ENCODE peak calls at places on chromosome 19, in eight cellular contexts. H is lower leg skin, D is omental fat pad, C is ovary, N is astrocyte of the spinal cord, U is tibial nerve, B is endodermal cell, X is osteoblast. I is an unnamed sample.

GRCh38 chr19:45408121-45408520 is 1.7 kb downstream of the POLR1G start:
- DNase-seq in N (no peak), B (no peak), U (no peak), D (no peak), H (no peak), C (no peak), X (no peak), I (no peak)

GRCh38 chr19:42249149-42249750 is 5.7 kb downstream of the ERF start:
- DNase-seq in U (no peak), C (no peak), X (peak), N (no peak), H (no peak), B (no peak), D (no peak), I (no peak)

GRCh38 chr19:50815443-50815842 is 8.1 kb downstream of the KLK1 start:
- DNase-seq in C (no peak), U (no peak), B (no peak), X (peak), D (no peak), H (no peak), N (no peak), I (no peak)

GRCh38 chr19:4256563-4256962 is 9.7 kb downstream of the YJU2 start:
- DNase-seq in N (no peak), D (no peak), U (no peak), H (no peak), B (peak), C (no peak), X (no peak), I (no peak)

GRCh38 chr19:1017115-1017905 is 3.6 kb downstream of the TMEM259 start:
- DNase-seq in U (no peak), X (no peak), D (no peak), C (no peak), N (no peak), B (no peak), H (no peak), I (no peak)

GRCh38 chr19:517721-518136 is 10.4 kb downstream of the TPGS1 start:
- DNase-seq in H (no peak), N (no peak), X (no peak), B (no peak), D (no peak), C (peak), U (no peak), I (no peak)

GRCh38 chr19:1027020-1027952 is 878 bp downstream of the CNN2 start:
- DNase-seq in H (no peak), N (no peak), C (no peak), U (no peak), D (no peak), X (peak), B (peak), I (no peak)

GRCh38 chr19:4268816-4269430 is 10.1 kb upstream of the SHD start:
- DNase-seq in N (no peak), H (no peak), B (no peak), U (no peak), X (peak), D (no peak), C (no peak), I (no peak)

GRCh38 chr19:28530406-28531035 is 682.4 kb downstream of the UQCRFS1 start:
- DNase-seq in H (no peak), C (no peak), X (no peak), D (no peak), U (no peak), N (no peak), B (no peak), I (no peak)

GRCh38 chr19:50514346-50515167 is 844 bp upstream of the ASPDH start:
- DNase-seq in X (peak), C (no peak), H (no peak), N (no peak), U (no peak), D (no peak), B (peak), I (no peak)

GRCh38 chr19:17455711-17456123 is 5.0 kb downstream of the NXNL1 start:
- DNase-seq in U (no peak), C (no peak), N (no peak), X (peak), H (no peak), D (no peak), B (peak), I (no peak)

GRCh38 chr19:11200015-11200574 is 2.8 kb upstream of the KANK2 start:
- DNase-seq in U (no peak), C (no peak), N (no peak), X (peak), B (peak), D (no peak), H (no peak), I (no peak)

GRCh38 chr19:510606-511100 is 3.4 kb downstream of the TPGS1 start:
- DNase-seq in U (no peak), H (no peak), C (peak), X (peak), N (peak), D (peak), B (peak), I (no peak)

GRCh38 chr19:21440321-21440720 is 43.4 kb downstream of the ZNF493 start:
- DNase-seq in B (no peak), D (no peak), N (no peak), U (no peak), H (no peak), C (peak), X (no peak), I (no peak)

GRCh38 chr19:28396259-28396940 is 816.6 kb downstream of the UQCRFS1 start:
- DNase-seq in U (no peak), C (no peak), X (no peak), N (no peak), H (no peak), D (no peak), B (no peak), I (no peak)

GRCh38 chr19:991174-991931 is 7.2 kb downstream of the WDR18 start:
- DNase-seq in C (peak), B (peak), D (no peak), N (peak), U (no peak), X (peak), H (no peak), I (no peak)

GRCh38 chr19:5456836-5457200 is 1.6 kb downstream of the ZNRF4 start:
- DNase-seq in X (peak), U (no peak), H (no peak), B (no peak), D (no peak), N (no peak), C (no peak), I (no peak)

GRCh38 chr19:30214651-30215051 is 157.5 kb upstream of the ZNF536 start:
- DNase-seq in B (peak), D (no peak), X (no peak), C (no peak), N (no peak), H (no peak), U (no peak), I (no peak)

GRCh38 chr19:29060833-29061364 is 152.1 kb downstream of the UQCRFS1 start:
- DNase-seq in H (no peak), C (no peak), B (peak), N (no peak), U (no peak), X (no peak), D (no peak), I (no peak)

GRCh38 chr19:42426643-42427042 is 545 bp downstream of the LIPE start:
- DNase-seq in U (no peak), H (no peak), D (no peak), B (no peak), X (no peak), C (no peak), N (no peak), I (no peak)

GRCh38 chr19:42217522-42218442 is at the start of gene DEDD2:
- DNase-seq in C (peak), D (peak), B (peak), X (peak), H (peak), N (peak), U (peak), I (peak)

GRCh38 chr19:31905980-31906948 is 439.1 kb upstream of the ZNF507 start:
- DNase-seq in B (no peak), D (no peak), C (peak), X (no peak), U (peak), H (peak), N (no peak), I (no peak)

GRCh38 chr19:33438016-33438671 is 64.6 kb downstream of the CEBPG start:
- DNase-seq in U (no peak), H (no peak), N (peak), X (peak), C (no peak), B (no peak), D (no peak), I (no peak)

GRCh38 chr19:34253711-34254551 is 423 bp upstream of the GARRE1 start:
- DNase-seq in X (no peak), N (peak), U (peak), D (peak), C (peak), H (peak), B (peak), I (no peak)

GRCh38 chr19:5933391-5933998 is 19.4 kb downstream of the CAPS start:
- DNase-seq in U (no peak), C (no peak), N (no peak), D (no peak), B (no peak), H (no peak), X (no peak), I (no peak)

GRCh38 chr19:1618157-1619093 is 13.2 kb upstream of the UQCR11 start:
- DNase-seq in H (no peak), U (no peak), B (peak), D (no peak), N (peak), X (peak), C (no peak), I (no peak)

GRCh38 chr19:33125929-33126388 is 6.0 kb upstream of the WDR88 start:
- DNase-seq in D (no peak), U (peak), B (peak), X (peak), N (peak), H (peak), C (peak), I (no peak)

GRCh38 chr19:5478925-5479588 is 23.8 kb downstream of the ZNRF4 start:
- DNase-seq in H (no peak), X (peak), D (no peak), N (no peak), C (no peak), U (no peak), B (no peak), I (no peak)

GRCh38 chr19:53365899-53366493 is 491 bp downstream of the ZNF525 start:
- DNase-seq in U (no peak), H (no peak), X (peak), N (no peak), D (no peak), B (no peak), C (no peak), I (no peak)

GRCh38 chr19:55676384-55676783 is 1.4 kb downstream of the EPN1 start:
- DNase-seq in D (no peak), X (no peak), H (no peak), C (no peak), N (no peak), B (no peak), U (no peak), I (no peak)
- TF ChIP-seq CTCF in D (no peak), X (peak), H (no peak), C (no peak), N (no peak), B (no peak), U (no peak), I (no peak)

GRCh38 chr19:39415111-39416046 is 2.9 kb downstream of the PLEKHG2 start:
- DNase-seq in N (no peak), U (no peak), H (no peak), B (peak), X (peak), D (no peak), C (peak), I (no peak)
- TF ChIP-seq CTCF in N (no peak), U (no peak), H (no peak), B (peak), X (no peak), D (no peak), C (no peak), I (no peak)

DNA sequence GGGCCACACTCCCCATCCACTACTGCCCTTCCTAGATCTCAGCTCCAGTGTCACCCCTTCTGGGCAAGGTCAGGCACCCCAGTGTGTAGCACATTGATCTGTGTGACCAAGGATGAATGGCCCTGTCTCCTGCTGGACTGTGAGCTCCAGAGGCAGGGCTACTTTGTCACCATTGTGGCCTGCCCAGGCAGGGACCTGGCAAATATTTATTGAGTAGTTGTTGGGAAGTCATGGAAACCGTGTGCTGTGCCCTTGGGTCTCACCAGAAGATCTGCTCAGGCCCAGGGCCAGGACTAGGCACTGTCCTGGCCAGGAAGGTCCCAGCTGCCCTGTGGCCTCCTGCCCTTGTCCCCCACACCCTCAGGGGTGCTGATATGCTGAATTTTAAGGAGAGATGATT is 10.5 kb downstream of the NACC1 start:
- DNase-seq in N (no peak), U (no peak), D (no peak), X (peak), B (no peak), H (no peak), C (no peak), I (no peak)
- TF ChIP-seq CTCF in N (no peak), U (no peak), D (no peak), X (no peak), B (no peak), H (no peak), C (no peak), I (no peak)

GRCh38 chr19:55454787-55455243 is 6.6 kb downstream of the ISOC2 start:
- DNase-seq in N (no peak), C (no peak), D (no peak), B (peak), H (no peak), U (no peak), X (peak), I (no peak)

GRCh38 chr19:55451163-55451521 is 8.0 kb upstream of the SHISA7 start:
- DNase-seq in D (no peak), H (no peak), B (peak), U (no peak), N (no peak), X (no peak), C (no peak), I (no peak)

GRCh38 chr19:55453861-55454260 is 7.6 kb downstream of the ISOC2 start:
- DNase-seq in C (no peak), H (no peak), B (no peak), D (no peak), N (no peak), X (no peak), U (no peak), I (no peak)

GRCh38 chr19:55451522-55452380 is 8.7 kb upstream of the SHISA7 start:
- DNase-seq in H (no peak), N (no peak), D (no peak), C (peak), X (no peak), B (peak), U (no peak), I (no peak)

DNA sequence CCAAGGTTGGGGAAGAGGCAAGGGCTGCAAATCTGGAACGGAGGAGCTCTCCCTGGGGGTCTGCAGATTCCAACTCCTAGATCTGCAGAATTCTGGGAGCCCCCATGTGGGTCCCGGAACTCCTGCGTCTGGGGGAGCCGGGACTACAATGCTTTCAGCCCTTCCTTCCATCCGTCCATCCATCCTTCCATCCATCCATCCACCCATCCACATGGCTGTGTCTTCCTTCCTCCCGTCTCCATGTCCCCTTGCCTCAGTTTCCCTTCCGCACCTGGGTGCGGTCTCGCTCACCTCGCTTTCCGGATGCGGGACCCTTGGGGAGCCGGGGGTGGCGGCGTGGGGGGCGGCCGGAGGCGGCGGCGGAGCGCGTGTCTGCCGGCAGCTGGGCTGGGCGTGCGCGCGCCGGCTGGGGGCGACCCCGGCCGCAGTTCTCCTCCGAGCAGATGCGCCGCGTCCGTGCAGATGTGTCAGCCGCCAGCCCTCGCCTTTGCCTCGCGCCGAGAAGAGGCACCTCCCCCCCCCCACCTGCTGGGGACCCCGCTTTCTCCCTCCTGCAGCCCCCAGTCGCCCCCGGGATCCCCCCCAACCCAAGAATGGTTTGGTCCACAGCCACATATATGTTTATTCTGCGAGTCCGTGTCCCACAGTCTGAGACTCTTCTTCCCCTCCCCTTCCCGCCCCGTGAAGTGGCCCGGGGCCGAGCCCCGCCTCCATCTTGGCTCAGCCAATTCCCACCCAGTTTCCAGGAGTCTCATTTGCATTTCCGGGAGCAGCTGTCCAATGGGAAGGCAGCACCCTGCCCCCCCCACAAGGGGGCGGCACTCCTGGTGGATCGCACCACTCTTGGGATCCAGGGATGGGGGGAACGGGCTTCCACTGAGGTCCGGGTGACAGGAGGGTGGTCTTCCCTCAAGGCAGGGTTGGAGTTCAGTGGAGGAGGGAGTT is 8.8 kb downstream of the ISOC2 start:
- DNase-seq in H (peak), C (peak), N (peak), B (peak), U (peak), X (peak), D (no peak), I (no peak)
- TF ChIP-seq CTCF in H (no peak), C (peak), N (no peak), B (peak), U (no peak), X (no peak), D (no peak), I (no peak)

DNA sequence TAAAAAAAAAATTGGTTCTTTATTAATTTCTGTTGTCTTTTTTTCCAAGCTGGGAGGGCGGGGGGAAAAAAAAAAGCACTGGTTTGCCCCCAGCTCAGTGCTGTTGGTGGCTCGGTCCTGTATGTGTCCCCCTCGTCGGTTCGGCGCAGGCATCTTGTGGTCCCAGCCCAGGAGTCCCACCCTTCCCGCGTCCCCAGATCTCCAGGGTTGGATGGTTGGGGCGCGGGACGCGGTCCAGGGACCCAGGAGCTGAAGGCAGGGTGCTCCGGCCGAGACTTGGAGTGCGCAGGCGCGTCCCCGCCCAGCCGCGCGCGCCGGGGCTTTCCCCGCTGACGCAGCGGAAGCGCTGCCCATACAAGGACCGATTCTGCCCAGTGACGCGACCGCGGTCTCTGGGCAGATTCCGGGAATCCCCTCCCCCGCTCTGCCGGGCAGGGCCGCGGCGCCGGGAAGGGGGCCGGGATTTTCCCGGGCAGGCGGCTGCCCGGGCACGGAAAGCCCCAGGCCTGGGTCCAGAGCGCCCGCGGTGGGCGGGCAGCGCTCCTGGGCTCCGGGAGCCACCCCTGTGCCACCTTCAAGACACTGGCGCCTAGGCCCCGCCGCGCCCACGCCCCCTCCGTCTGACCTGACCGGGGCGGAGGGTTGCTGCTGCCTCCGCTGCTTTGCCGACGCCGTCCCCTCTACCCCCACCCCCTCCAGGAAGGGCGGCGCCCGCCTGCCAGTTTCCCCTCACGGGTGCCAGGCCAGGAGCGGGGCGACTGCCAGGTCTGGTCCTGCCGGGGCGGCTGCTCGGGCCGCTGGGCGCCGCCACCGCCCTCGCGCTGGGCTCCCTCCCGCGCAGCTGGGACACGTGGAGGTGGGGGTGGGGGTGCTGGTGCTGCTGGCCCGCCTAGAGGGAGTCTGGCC is 2.3 kb downstream of the JUNB start:
- DNase-seq in B (peak), C (peak), U (peak), D (no peak), X (peak), N (peak), H (peak), I (peak)
- TF ChIP-seq CTCF in B (no peak), C (peak), U (no peak), D (no peak), X (no peak), N (no peak), H (no peak), I (no peak)

DNA sequence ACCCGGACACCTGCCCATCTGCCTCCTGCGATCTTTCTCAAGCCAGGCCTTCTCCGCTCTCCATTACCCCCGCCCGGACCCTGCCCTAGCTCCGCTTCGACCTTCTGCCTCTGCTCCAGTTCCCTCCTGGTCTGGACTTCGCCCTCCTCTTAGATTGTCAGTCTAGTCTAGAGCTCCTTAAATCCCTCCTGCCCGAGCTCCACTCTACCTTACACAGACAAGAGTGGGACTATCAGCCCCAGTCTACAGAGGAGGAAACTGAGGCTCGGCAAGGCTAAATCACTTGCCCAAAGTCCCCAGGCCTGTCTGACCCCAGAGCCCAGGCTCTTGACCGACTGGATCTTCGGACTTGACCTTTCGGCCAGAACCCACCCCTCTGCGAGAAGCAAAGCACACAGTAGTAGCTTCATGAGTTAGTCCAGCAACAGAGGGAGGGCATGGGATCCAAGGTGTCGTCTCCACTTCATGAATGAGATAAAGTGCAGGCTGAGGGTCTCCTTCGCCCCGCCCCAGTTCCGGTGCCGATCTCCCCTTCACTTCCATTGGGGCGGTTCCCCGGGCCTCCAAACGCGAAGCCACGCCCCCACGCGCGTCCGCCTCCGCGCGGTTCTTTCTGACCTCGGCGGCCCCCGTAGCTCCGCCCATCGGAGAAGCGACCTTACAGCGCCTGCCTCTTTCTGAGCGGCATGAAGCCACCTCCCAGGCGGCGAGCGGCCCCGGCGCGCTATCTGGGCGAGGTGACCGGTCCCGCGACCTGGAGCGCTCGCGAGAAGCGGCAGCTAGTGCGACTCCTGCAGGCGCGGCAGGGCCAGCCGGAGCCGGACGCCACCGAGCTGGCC is at the start of gene SNAPC2:
- DNase-seq in X (peak), D (peak), H (peak), B (peak), N (peak), U (peak), C (peak), I (peak)
- TF ChIP-seq CTCF in X (no peak), D (no peak), H (no peak), B (no peak), N (no peak), U (no peak), C (peak), I (no peak)